ENCODE peak calls at places on chromosomes 5 and 9, in seven cellular contexts. Q is glutamatergic neuron; J is stimulated activated CD4-positive, alpha-beta T cell treated with anti-CD3 and anti-CD28 coated beads, Interleukin-15, amount 100 ng/mL, for 24 hours; Z is heart right ventricle; U is stimulated activated effector memory CD8-positive, alpha-beta T cell treated with anti-CD3 and anti-CD28 coated beads, Interleukin-12 subunit alpha, Interleukin-12 subunit beta, amount 100 ng/mL, for 72 hours; I is GM12892; C is WTC11. K is an unnamed sample.

GRCh38 chr5:135448796-135449507 is 1.8 kb upstream of the DCANP1 start:
- DNase-seq in U (no peak), Z (no peak), I (no peak), J (no peak), C (no peak), Q (no peak), K (no peak)

GRCh38 chr9:136105398-136106135 is 10.5 kb upstream of the NACC2 start:
- DNase-seq in J (no peak), Q (no peak), I (no peak), Z (peak; percentile 82), C (no peak), U (no peak), K (peak; percentile 66)

GRCh38 chr5:39948867-39949468 is 524.2 kb upstream of the DAB2 start:
- DNase-seq in Q (peak; percentile 21), J (peak; percentile 61), Z (no peak), C (peak; percentile 14), U (peak; percentile 67), I (peak; percentile 4), K (peak; percentile 30)

GRCh38 chr9:109310486-109310901 is 10.4 kb downstream of the EPB41L4B start:
- DNase-seq in J (no peak), C (no peak), I (no peak), Q (no peak), Z (no peak), U (no peak), K (no peak)

GRCh38 chr9:70465398-70465797 is 50.9 kb upstream of the KLF9 start:
- DNase-seq in Q (no peak), J (no peak), I (no peak), C (peak; percentile 19), U (no peak), Z (no peak), K (no peak)

GRCh38 chr5:130289132-130290088 is 385.1 kb downstream of the CHSY3 start:
- DNase-seq in I (no peak), C (no peak), Q (no peak), J (no peak), Z (no peak), U (no peak), K (no peak)

GRCh38 chr9:129868033-129868395 is 32.8 kb downstream of the USP20 start:
- DNase-seq in C (no peak), U (no peak), I (no peak), Z (no peak), J (no peak), Q (no peak), K (no peak)

GRCh38 chr9:111945216-111945615 is 48.6 kb downstream of the UGCG start:
- DNase-seq in U (no peak), I (no peak), Q (no peak), J (peak; percentile 59), C (no peak), Z (no peak), K (no peak)

GRCh38 chr9:33506626-33507370 is 17.3 kb upstream of the ANKRD18B start:
- DNase-seq in J (peak; percentile 41), I (no peak), Q (no peak), C (no peak), Z (no peak), U (no peak), K (no peak)

GRCh38 chr5:180194410-180195345 is 14.3 kb downstream of the RASGEF1C start:
- DNase-seq in U (no peak), Z (no peak), C (peak; percentile 12), I (no peak), Q (no peak), J (no peak), K (no peak)

GRCh38 chr5:171442287-171443042 is 23.0 kb downstream of the FGF18 start:
- DNase-seq in I (no peak), C (no peak), U (no peak), J (no peak), Z (no peak), Q (no peak), K (no peak)

GRCh38 chr9:133483611-133484010 is 4.7 kb upstream of the SLC2A6 start:
- DNase-seq in I (no peak), Q (peak; percentile 7), Z (no peak), C (no peak), J (no peak), U (no peak), K (no peak)

GRCh38 chr5:56003179-56003578 is 8.4 kb upstream of the IL6ST start:
- DNase-seq in Q (no peak), C (no peak), Z (no peak), I (no peak), J (no peak), U (no peak), K (no peak)

GRCh38 chr5:139814191-139814601 is 18.6 kb downstream of the PSD2 start:
- DNase-seq in C (no peak), Z (no peak), Q (no peak), I (no peak), J (no peak), U (no peak), K (no peak)

GRCh38 chr9:114504341-114505186 is 709 bp downstream of the WHRN start:
- DNase-seq in Q (peak; percentile 73), J (peak; percentile 63), Z (peak; percentile 39), U (peak; percentile 72), C (peak; percentile 69), I (no peak), K (peak; percentile 78)

GRCh38 chr5:177123789-177124485 is 9.6 kb upstream of the NSD1 start:
- DNase-seq in I (no peak), Q (no peak), U (no peak), C (no peak), J (no peak), Z (no peak), K (no peak)

GRCh38 chr9:131630206-131630831 is 85.0 kb downstream of the PRRT1B start:
- DNase-seq in Z (no peak), Q (no peak), C (no peak), J (peak; percentile 41), U (no peak), I (peak; percentile 39), K (no peak)

GRCh38 chr5:179802950-179803562 is 3.6 kb downstream of the MGAT4B start:
- DNase-seq in C (peak; percentile 50), U (no peak), J (no peak), I (no peak), Z (no peak), Q (no peak), K (no peak)

K was measured in SK-N-SH.